ENCODE peak calls at places on chromosomes 5 and 9, in ten cellular contexts. One of them, this sample, is unnamed.

GRCh38 chr9:34636791-34637355 is 714 bp downstream of the SIGMAR1 start:
- DNase-seq in stimulated activated naive CD4-positive, alpha-beta T cell: no peak
- DNase-seq in NCI-H69: peak
- DNase-seq in KBM-7: no peak
- DNase-seq in HuH-7: no peak
- DNase-seq in GM04504: no peak
- DNase-seq in activated naive CD8-positive, alpha-beta T cell treated with anti-CD3 and anti-CD28 coated beads, Interleukin-2, amount 50 U/mL, for 16 hours: no peak
- DNase-seq in iPS DF 19.7: no peak
- DNase-seq in NCI-H510A: no peak
- DNase-seq in activated B cell treated with CpG ODN at 0.5 μM for 24 hours: no peak
- DNase-seq in this sample: no peak

GRCh38 chr9:13707635-13708410 is 428.3 kb upstream of the MPDZ start:
- DNase-seq in stimulated activated naive CD4-positive, alpha-beta T cell: no peak
- DNase-seq in NCI-H69: no peak
- DNase-seq in KBM-7: no peak
- DNase-seq in HuH-7: no peak
- DNase-seq in GM04504: no peak
- DNase-seq in activated naive CD8-positive, alpha-beta T cell treated with anti-CD3 and anti-CD28 coated beads, Interleukin-2, amount 50 U/mL, for 16 hours: no peak
- DNase-seq in iPS DF 19.7: no peak
- DNase-seq in NCI-H510A: no peak
- DNase-seq in activated B cell treated with CpG ODN at 0.5 μM for 24 hours: no peak
- DNase-seq in this sample: no peak

GRCh38 chr9:16252631-16253030 is 617.8 kb downstream of the BNC2 start:
- DNase-seq in stimulated activated naive CD4-positive, alpha-beta T cell: no peak
- DNase-seq in NCI-H69: no peak
- DNase-seq in KBM-7: no peak
- DNase-seq in HuH-7: no peak
- DNase-seq in GM04504: no peak
- DNase-seq in activated naive CD8-positive, alpha-beta T cell treated with anti-CD3 and anti-CD28 coated beads, Interleukin-2, amount 50 U/mL, for 16 hours: no peak
- DNase-seq in iPS DF 19.7: no peak
- DNase-seq in NCI-H510A: no peak
- DNase-seq in activated B cell treated with CpG ODN at 0.5 μM for 24 hours: no peak
- DNase-seq in this sample: no peak

GRCh38 chr5:113122053-113122452 is 145.5 kb downstream of the DCP2 start:
- DNase-seq in stimulated activated naive CD4-positive, alpha-beta T cell: no peak
- DNase-seq in NCI-H69: no peak
- DNase-seq in KBM-7: no peak
- DNase-seq in HuH-7: no peak
- DNase-seq in GM04504: peak
- DNase-seq in activated naive CD8-positive, alpha-beta T cell treated with anti-CD3 and anti-CD28 coated beads, Interleukin-2, amount 50 U/mL, for 16 hours: no peak
- DNase-seq in iPS DF 19.7: no peak
- DNase-seq in NCI-H510A: no peak
- DNase-seq in activated B cell treated with CpG ODN at 0.5 μM for 24 hours: no peak
- DNase-seq in this sample: no peak

GRCh38 chr9:127955294-127956015 is 17.8 kb upstream of the DPM2 start:
- DNase-seq in stimulated activated naive CD4-positive, alpha-beta T cell: peak
- DNase-seq in NCI-H69: peak
- DNase-seq in KBM-7: peak
- DNase-seq in HuH-7: peak
- DNase-seq in GM04504: no peak
- DNase-seq in activated naive CD8-positive, alpha-beta T cell treated with anti-CD3 and anti-CD28 coated beads, Interleukin-2, amount 50 U/mL, for 16 hours: peak
- DNase-seq in iPS DF 19.7: peak
- DNase-seq in NCI-H510A: peak
- DNase-seq in activated B cell treated with CpG ODN at 0.5 μM for 24 hours: no peak
- DNase-seq in this sample: peak

GRCh38 chr9:85212209-85212608 is 529.5 kb downstream of the AGTPBP1 start:
- DNase-seq in stimulated activated naive CD4-positive, alpha-beta T cell: no peak
- DNase-seq in NCI-H69: no peak
- DNase-seq in KBM-7: no peak
- DNase-seq in HuH-7: no peak
- DNase-seq in GM04504: no peak
- DNase-seq in activated naive CD8-positive, alpha-beta T cell treated with anti-CD3 and anti-CD28 coated beads, Interleukin-2, amount 50 U/mL, for 16 hours: no peak
- DNase-seq in iPS DF 19.7: no peak
- DNase-seq in NCI-H510A: no peak
- DNase-seq in activated B cell treated with CpG ODN at 0.5 μM for 24 hours: no peak
- DNase-seq in this sample: no peak

GRCh38 chr5:135593886-135594285 is 15.1 kb upstream of the CXCL14 start:
- DNase-seq in stimulated activated naive CD4-positive, alpha-beta T cell: no peak
- DNase-seq in NCI-H69: no peak
- DNase-seq in KBM-7: no peak
- DNase-seq in HuH-7: no peak
- DNase-seq in GM04504: no peak
- DNase-seq in activated naive CD8-positive, alpha-beta T cell treated with anti-CD3 and anti-CD28 coated beads, Interleukin-2, amount 50 U/mL, for 16 hours: no peak
- DNase-seq in iPS DF 19.7: no peak
- DNase-seq in NCI-H510A: no peak
- DNase-seq in activated B cell treated with CpG ODN at 0.5 μM for 24 hours: no peak
- DNase-seq in this sample: no peak

GRCh38 chr9:135275163-135275925 is 187.9 kb downstream of the OLFM1 start:
- DNase-seq in stimulated activated naive CD4-positive, alpha-beta T cell: no peak
- DNase-seq in NCI-H69: no peak
- DNase-seq in KBM-7: no peak
- DNase-seq in HuH-7: no peak
- DNase-seq in GM04504: no peak
- DNase-seq in activated naive CD8-positive, alpha-beta T cell treated with anti-CD3 and anti-CD28 coated beads, Interleukin-2, amount 50 U/mL, for 16 hours: no peak
- DNase-seq in iPS DF 19.7: no peak
- DNase-seq in NCI-H510A: no peak
- DNase-seq in activated B cell treated with CpG ODN at 0.5 μM for 24 hours: no peak
- DNase-seq in this sample: no peak

GRCh38 chr9:91583996-91584395 is 160.4 kb upstream of the NFIL3 start:
- DNase-seq in stimulated activated naive CD4-positive, alpha-beta T cell: no peak
- DNase-seq in NCI-H69: no peak
- DNase-seq in KBM-7: no peak
- DNase-seq in HuH-7: no peak
- DNase-seq in GM04504: no peak
- DNase-seq in activated naive CD8-positive, alpha-beta T cell treated with anti-CD3 and anti-CD28 coated beads, Interleukin-2, amount 50 U/mL, for 16 hours: no peak
- DNase-seq in iPS DF 19.7: no peak
- DNase-seq in NCI-H510A: no peak
- DNase-seq in activated B cell treated with CpG ODN at 0.5 μM for 24 hours: no peak
- DNase-seq in this sample: no peak

This sample was measured in NCI-H187.